ENCODE peak calls at places on chromosomes 3 and 15, in eight cellular contexts. C is stimulated activated naive CD8-positive, alpha-beta T cell treated with anti-CD3 and anti-CD28 coated beads, Interleukin-15, Interleukin-2, amounts not matched to agents 100 U/mL and 50 U/mL, for 24 hours; A is dermis blood vessel endothelial cell; L is pancreas; N is choroid plexus epithelial cell; B is upper lobe of right lung; X is HFFc6; K is fibroblast of the conjunctiva. U is an unnamed sample.

GRCh38 chr3:188330138-188330537 is 176.2 kb downstream of the LPP start:
- DNase-seq in C (no peak), B (no peak), K (no peak), A (no peak), N (no peak), X (no peak), L (no peak), U (no peak)

GRCh38 chr15:67917037-67917436 is 77.2 kb upstream of the RNU6-1 start:
- DNase-seq in L (no peak), C (no peak), N (no peak), X (no peak), K (no peak), B (no peak), A (no peak), U (peak; percentile 44)

GRCh38 chr3:88302003-88302393 is 152.2 kb downstream of the C3orf38 start:
- DNase-seq in X (no peak), A (no peak), B (no peak), K (no peak), L (no peak), N (no peak), C (no peak), U (no peak)

GRCh38 chr3:39000008-39000450 is 51.7 kb downstream of the SCN11A start:
- DNase-seq in B (no peak), X (peak; percentile 74), C (no peak), L (no peak), A (peak; percentile 71), K (peak; percentile 53), N (peak; percentile 87), U (peak; percentile 71)

GRCh38 chr15:70559223-70559823 is 204.0 kb downstream of the UACA start:
- DNase-seq in K (no peak), A (peak; percentile 64), B (no peak), N (peak; percentile 76), C (peak; percentile 67), X (peak; percentile 39), L (no peak), U (peak; percentile 24)

GRCh38 chr3:11078826-11079520 is 75.3 kb upstream of the HRH1 start:
- DNase-seq in K (no peak), X (no peak), N (no peak), B (peak; percentile 12), A (no peak), C (no peak), L (no peak), U (no peak)

GRCh38 chr3:136343446-136343845 is 93.3 kb downstream of the PCCB start:
- DNase-seq in B (no peak), C (no peak), K (no peak), L (peak; percentile 23), A (no peak), X (no peak), N (no peak), U (no peak)

GRCh38 chr3:197339841-197340520 is 41.6 kb upstream of the DLG1 start:
- DNase-seq in L (no peak), X (peak; percentile 20), C (no peak), N (peak; percentile 86), A (no peak), B (no peak), K (peak; percentile 49), U (peak; percentile 39)

GRCh38 chr3:197003461-197004385 is 25.9 kb downstream of the MELTF start:
- DNase-seq in N (no peak), A (peak; percentile 22), K (no peak), C (peak; percentile 25), L (peak; percentile 39), X (no peak), B (peak; percentile 55), U (no peak)

GRCh38 chr3:194167873-194168272 is 31.9 kb downstream of the HES1 start:
- DNase-seq in X (no peak), N (no peak), K (no peak), L (no peak), B (no peak), C (no peak), A (no peak), U (no peak)

GRCh38 chr3:33001889-33002288 is 50.4 kb downstream of the CCR4 start:
- DNase-seq in A (no peak), L (no peak), C (no peak), N (peak; percentile 41), B (no peak), K (no peak), X (no peak), U (no peak)

GRCh38 chr3:14801031-14801430 is 17.7 kb upstream of the FGD5 start:
- DNase-seq in B (no peak), K (no peak), A (no peak), N (no peak), X (no peak), L (no peak), C (no peak), U (no peak)

GRCh38 chr15:57873564-57874209 is 167.2 kb downstream of the POLR2M start:
- DNase-seq in C (no peak), A (peak; percentile 64), B (no peak), K (no peak), X (peak; percentile 62), L (no peak), N (peak; percentile 70), U (peak; percentile 52)

GRCh38 chr3:9067352-9067975 is 104.2 kb upstream of the RAD18 start:
- DNase-seq in X (peak; percentile 64), L (peak; percentile 16), A (peak; percentile 78), B (no peak), N (peak; percentile 86), K (peak; percentile 45), C (peak; percentile 22), U (peak; percentile 71)

GRCh38 chr3:68049781-68050180 is 395.4 kb upstream of the SUCLG2 start:
- DNase-seq in A (no peak), L (no peak), K (no peak), B (no peak), X (no peak), N (no peak), C (no peak), U (no peak)

GRCh38 chr3:182585532-182586150 is 207.7 kb upstream of the ATP11B start:
- DNase-seq in B (no peak), K (no peak), N (no peak), C (no peak), A (no peak), L (no peak), X (no peak), U (no peak)

GRCh38 chr3:48217449-48217848 is 5.8 kb upstream of the CAMP start:
- DNase-seq in B (no peak), X (no peak), C (no peak), L (no peak), K (no peak), N (no peak), A (no peak), U (no peak)

U was measured in astrocyte of the hippocampus.